ENCODE peak calls at places on chromosomes 5 and 9, in seven cellular contexts. One of them, this sample, is unnamed.
A peak's percentile ranks its signal among the peaks of the same experiment; 100 is the strongest.

GRCh38 chr9:98323051-98323830 is 67.8 kb upstream of the TBC1D2 start:
- DNase-seq in hypothalamus: no peak
- DNase-seq in left lobe of liver: peak; percentile 34
- DNase-seq in GM03348: no peak
- DNase-seq in DMS79: no peak
- DNase-seq in Calu3: no peak
- DNase-seq in activated CD8-positive, alpha-beta memory T cell treated with anti-CD3 and anti-CD28 coated beads for 1 hour: no peak
- DNase-seq in this sample: peak; percentile 33

GRCh38 chr5:118946138-118946537 is 42.2 kb downstream of the DTWD2 start:
- DNase-seq in Calu3: no peak
- DNase-seq in hypothalamus: no peak
- DNase-seq in GM03348: no peak
- DNase-seq in left lobe of liver: no peak
- DNase-seq in activated CD8-positive, alpha-beta memory T cell treated with anti-CD3 and anti-CD28 coated beads for 1 hour: no peak
- DNase-seq in DMS79: no peak
- DNase-seq in this sample: no peak

GRCh38 chr5:98905857-98906688 is 22.7 kb downstream of the CHD1 start:
- DNase-seq in GM03348: peak; percentile 23
- DNase-seq in DMS79: no peak
- DNase-seq in activated CD8-positive, alpha-beta memory T cell treated with anti-CD3 and anti-CD28 coated beads for 1 hour: no peak
- DNase-seq in left lobe of liver: no peak
- DNase-seq in Calu3: no peak
- DNase-seq in hypothalamus: no peak
- DNase-seq in this sample: peak; percentile 76

GRCh38 chr5:171700331-171700935 is 85.2 kb upstream of the SMIM23 start:
- DNase-seq in Calu3: no peak
- DNase-seq in activated CD8-positive, alpha-beta memory T cell treated with anti-CD3 and anti-CD28 coated beads for 1 hour: no peak
- DNase-seq in DMS79: no peak
- DNase-seq in GM03348: no peak
- DNase-seq in hypothalamus: no peak
- DNase-seq in left lobe of liver: no peak
- DNase-seq in this sample: no peak

GRCh38 chr5:35862126-35862525 is 5.4 kb downstream of the IL7R start:
- DNase-seq in GM03348: no peak
- DNase-seq in left lobe of liver: no peak
- DNase-seq in Calu3: no peak
- DNase-seq in activated CD8-positive, alpha-beta memory T cell treated with anti-CD3 and anti-CD28 coated beads for 1 hour: no peak
- DNase-seq in DMS79: no peak
- DNase-seq in hypothalamus: no peak
- DNase-seq in this sample: no peak

GRCh38 chr9:135228983-135229625 is 141.6 kb downstream of the OLFM1 start:
- DNase-seq in hypothalamus: no peak
- DNase-seq in activated CD8-positive, alpha-beta memory T cell treated with anti-CD3 and anti-CD28 coated beads for 1 hour: no peak
- DNase-seq in left lobe of liver: no peak
- DNase-seq in Calu3: no peak
- DNase-seq in GM03348: no peak
- DNase-seq in DMS79: no peak
- DNase-seq in this sample: no peak

GRCh38 chr5:150411245-150411979 is 1.3 kb downstream of the CD74 start:
- DNase-seq in Calu3: peak; percentile 61
- DNase-seq in activated CD8-positive, alpha-beta memory T cell treated with anti-CD3 and anti-CD28 coated beads for 1 hour: peak; percentile 40
- DNase-seq in hypothalamus: peak; percentile 5
- DNase-seq in GM03348: no peak
- DNase-seq in DMS79: no peak
- DNase-seq in left lobe of liver: no peak
- DNase-seq in this sample: peak; percentile 42

GRCh38 chr5:113053614-113054013 is 77.0 kb downstream of the DCP2 start:
- DNase-seq in Calu3: no peak
- DNase-seq in DMS79: no peak
- DNase-seq in activated CD8-positive, alpha-beta memory T cell treated with anti-CD3 and anti-CD28 coated beads for 1 hour: no peak
- DNase-seq in GM03348: no peak
- DNase-seq in left lobe of liver: no peak
- DNase-seq in hypothalamus: no peak
- DNase-seq in this sample: no peak

This sample was measured in G401.